ENCODE peak calls at places on chromosomes 6 and 20, in six cellular contexts. O, Q, Z, J, P and D are unnamed samples.
A peak's percentile ranks its signal among the peaks of the same experiment; 100 is the strongest.

GRCh38 chr6:168865-169455 is 123.3 kb upstream of the DUSP22 start:
- DNase-seq in P (peak; percentile 38), Q (peak; percentile 59), O (no peak), Z (peak; percentile 37), J (peak; percentile 35), D (no peak)

GRCh38 chr6:94341173-94341572 is 921.8 kb upstream of the EPHA7 start:
- DNase-seq in J (no peak), P (no peak), O (no peak), Z (no peak), Q (no peak), D (no peak)

GRCh38 chr6:52255434-52255833 is 11.1 kb upstream of the IL17F start:
- DNase-seq in O (no peak), J (no peak), Q (peak; percentile 8), Z (no peak), P (no peak), D (no peak)

GRCh38 chr20:62313460-62314338 is 10.9 kb downstream of the ADRM1 start:
- DNase-seq in O (no peak), Z (no peak), P (no peak), Q (no peak), J (no peak), D (no peak)

GRCh38 chr20:9483131-9483530 is 31.3 kb upstream of the LAMP5 start:
- DNase-seq in Z (no peak), J (no peak), P (no peak), Q (no peak), O (no peak), D (no peak)

GRCh38 chr6:159979136-159979874 is 10.4 kb downstream of the IGF2R start:
- DNase-seq in Q (peak; percentile 83), Z (peak; percentile 46), P (peak; percentile 80), O (peak; percentile 80), J (no peak), D (no peak)

GRCh38 chr20:38825901-38826625 is 20.6 kb downstream of the PPP1R16B start:
- DNase-seq in Z (peak; percentile 86), O (no peak), Q (peak; percentile 84), P (peak; percentile 78), J (peak; percentile 21), D (no peak)

GRCh38 chr20:51505566-51505965 is 37.0 kb downstream of the NFATC2 start:
- DNase-seq in O (no peak), P (no peak), J (no peak), Z (no peak), Q (no peak), D (no peak)

GRCh38 chr6:127515234-127515793 is 3.8 kb downstream of the MTCL3 start:
- DNase-seq in P (no peak), Z (no peak), J (peak; percentile 53), Q (peak; percentile 89), O (no peak), D (no peak)

GRCh38 chr6:54618597-54618996 is 228.0 kb upstream of the FAM83B start:
- DNase-seq in J (no peak), Z (peak; percentile 5), O (no peak), P (no peak), Q (no peak), D (no peak)

DNA sequence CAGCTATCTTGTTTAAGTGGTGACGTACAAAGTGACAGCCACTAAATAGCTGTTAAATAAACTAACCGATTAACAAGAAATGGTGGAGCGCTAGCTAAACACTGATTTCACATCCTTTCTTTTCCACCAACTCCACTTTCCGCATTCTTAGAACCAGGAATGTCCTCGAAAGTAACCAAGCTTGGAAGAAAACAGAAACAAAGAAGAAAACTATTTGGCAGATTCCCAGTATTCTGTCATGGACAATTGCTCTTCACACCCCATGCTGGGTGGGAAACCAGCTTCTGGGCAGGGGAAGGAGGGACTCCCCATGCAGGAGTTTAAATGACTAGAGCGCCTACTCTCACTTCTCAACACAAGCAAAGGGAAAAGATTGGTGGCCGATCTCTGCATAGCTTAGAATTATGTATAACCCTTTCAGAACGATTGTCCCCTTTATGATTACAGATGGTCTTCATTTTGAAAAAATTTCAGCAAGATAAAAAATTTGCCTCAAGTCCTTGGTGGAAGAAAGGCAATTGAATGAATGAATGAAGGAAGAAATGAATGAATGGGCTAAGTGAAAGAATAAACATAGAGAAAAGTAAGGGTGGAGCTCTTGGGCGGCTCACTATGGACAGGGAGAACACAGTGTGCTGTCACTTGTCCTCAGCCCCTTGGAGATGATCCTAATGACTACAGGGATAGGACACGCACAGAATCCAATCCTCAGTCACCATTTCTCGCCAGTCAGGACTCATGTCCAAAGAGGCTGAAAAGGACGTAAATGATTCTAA is 148.7 kb upstream of the NEDD9 start:
- DNase-seq in O (no peak), Q (peak; percentile 85), P (peak; percentile 52), J (no peak), Z (no peak), D (no peak)
- H3K4me1 ChIP-seq in O (no peaks in the 10 kb centered on the region), Q (peaks cover 12% of the 10 kb centered on the region), P (no peaks in the 10 kb centered on the region), J (peaks cover 3% of the 10 kb centered on the region), Z (no peaks in the 10 kb centered on the region), D (no peaks in the 10 kb centered on the region)

DNA sequence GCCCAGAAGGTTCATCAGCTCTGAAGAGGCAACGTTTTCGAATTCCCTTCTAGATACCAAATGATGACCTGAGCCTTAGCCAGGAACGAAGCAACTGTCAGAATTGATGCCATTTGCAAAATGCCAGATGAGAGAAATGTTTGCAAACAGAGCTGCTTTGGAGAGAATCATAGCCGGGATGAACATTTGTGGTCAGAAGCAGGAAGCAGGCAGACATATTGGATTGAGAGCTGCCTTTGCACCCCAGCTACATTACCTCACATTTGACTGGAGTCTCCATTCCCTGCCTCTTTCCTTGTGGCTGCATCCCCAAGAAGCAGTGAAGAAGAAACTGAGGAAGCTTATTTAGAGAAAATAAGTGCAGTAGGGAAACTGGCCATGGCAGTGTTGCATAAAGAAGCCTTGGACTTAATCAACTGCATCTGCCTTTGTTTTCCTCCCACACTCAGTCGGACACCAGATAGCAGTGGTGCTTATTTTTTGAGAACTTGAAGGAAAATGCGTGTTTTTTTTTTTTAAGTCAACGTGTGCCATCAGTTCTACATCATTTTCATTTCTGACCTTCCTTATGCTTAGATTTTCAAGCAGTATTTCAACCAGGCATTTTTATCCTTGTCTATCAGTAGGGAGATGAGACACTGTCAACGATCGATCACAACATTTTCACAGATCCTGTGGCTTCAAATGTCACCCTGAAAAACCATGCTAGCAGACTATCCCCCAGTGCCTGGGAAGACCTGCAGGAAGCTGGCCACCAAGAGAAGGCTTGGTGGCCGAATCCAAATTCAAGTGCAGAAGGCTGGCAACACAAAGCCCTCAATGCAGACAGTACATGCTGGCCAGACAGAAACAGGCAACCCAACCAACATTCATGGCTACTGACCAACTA is 541.2 kb upstream of the JARID2 start:
- DNase-seq in O (no peak), P (no peak), Z (no peak), J (no peak), Q (no peak), D (no peak)
- H3K27ac ChIP-seq in O (no peak overlapping the region), P (peak overlapping the region; percentile 87), Z (no peak overlapping the region), J (no peak overlapping the region), Q (no peak overlapping the region), D (no peak overlapping the region)

DNA sequence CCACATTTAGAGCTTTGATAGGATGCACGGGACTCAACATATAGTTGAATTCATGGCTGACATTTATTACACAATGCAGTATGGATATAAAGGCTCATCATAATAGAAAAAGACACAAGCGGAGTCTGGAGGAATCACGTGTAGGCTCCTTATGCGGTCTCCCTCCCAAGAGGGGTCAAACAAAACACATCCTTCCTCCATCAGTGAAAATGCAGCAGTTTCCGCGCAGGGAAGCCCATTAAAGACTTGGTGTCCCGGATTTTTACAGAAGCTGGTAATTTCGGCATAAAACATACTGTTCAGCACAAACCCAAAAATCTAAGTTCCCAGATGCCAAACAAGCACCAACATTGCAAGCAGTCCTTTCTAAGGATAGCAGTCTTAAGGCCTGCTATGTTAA is 1.1 kb downstream of the USP45 start:
- DNase-seq in P (peak; percentile 10), J (no peak), Z (peak; percentile 36), O (no peak), Q (peak; percentile 27), D (no peak)
- H3K4me1 ChIP-seq in P (peaks cover 3% of the 10 kb centered on the region), J (peaks cover 3% of the 10 kb centered on the region), Z (peaks cover 13% of the 10 kb centered on the region), O (no peaks in the 10 kb centered on the region), Q (peaks cover 5% of the 10 kb centered on the region), D (peaks cover 3% of the 10 kb centered on the region)

GRCh38 chr20:23086056-23086551 is at the start of gene CD93:
- DNase-seq in Z (peak; percentile 95), O (peak; percentile 87), P (peak; percentile 18), Q (no peak), J (no peak), D (peak; percentile 71)

GRCh38 chr20:23088891-23089290 is 2.8 kb upstream of the CD93 start:
- DNase-seq in Q (no peak), P (no peak), O (no peak), Z (no peak), J (no peak), D (peak; percentile 63)

GRCh38 chr20:23087587-23088275 is 1.6 kb upstream of the CD93 start:
- DNase-seq in Q (no peak), O (no peak), J (no peak), P (no peak), Z (no peak), D (no peak)

GRCh38 chr20:23085415-23086055 is 589 bp downstream of the CD93 start:
- DNase-seq in J (no peak), P (no peak), O (no peak), Z (no peak), Q (no peak), D (peak; percentile 63)

GRCh38 chr20:23086931-23087411 is 847 bp upstream of the CD93 start:
- DNase-seq in J (no peak), Z (peak; percentile 69), P (no peak), O (no peak), Q (no peak), D (peak; percentile 85)
- H3K27ac ChIP-seq in J (no peak overlapping the region), Z (peak overlapping the region; percentile 98), P (no peak overlapping the region), O (peak overlapping the region; percentile 99), Q (no peak overlapping the region), D (peak overlapping the region; percentile 62)

GRCh38 chr6:135624402-135625297 is 127.1 kb upstream of the AHI1 start:
- DNase-seq in P (peak; percentile 5), O (no peak), Q (no peak), J (no peak), Z (no peak), D (no peak)
- H3K4me1 ChIP-seq in P (no peaks in the 10 kb centered on the region), O (no peaks in the 10 kb centered on the region), Q (no peaks in the 10 kb centered on the region), J (no peaks in the 10 kb centered on the region), Z (no peaks in the 10 kb centered on the region), D (no peaks in the 10 kb centered on the region)

GRCh38 chr20:39898467-39898852 is 790.6 kb downstream of the MAFB start:
- DNase-seq in P (no peak), O (no peak), Z (no peak), Q (no peak), J (no peak), D (no peak)
- H3K27ac ChIP-seq in P (no peak overlapping the region), O (no peak overlapping the region), Z (no peak overlapping the region), Q (no peak overlapping the region), J (no peak overlapping the region), D (no peak overlapping the region)

DNA sequence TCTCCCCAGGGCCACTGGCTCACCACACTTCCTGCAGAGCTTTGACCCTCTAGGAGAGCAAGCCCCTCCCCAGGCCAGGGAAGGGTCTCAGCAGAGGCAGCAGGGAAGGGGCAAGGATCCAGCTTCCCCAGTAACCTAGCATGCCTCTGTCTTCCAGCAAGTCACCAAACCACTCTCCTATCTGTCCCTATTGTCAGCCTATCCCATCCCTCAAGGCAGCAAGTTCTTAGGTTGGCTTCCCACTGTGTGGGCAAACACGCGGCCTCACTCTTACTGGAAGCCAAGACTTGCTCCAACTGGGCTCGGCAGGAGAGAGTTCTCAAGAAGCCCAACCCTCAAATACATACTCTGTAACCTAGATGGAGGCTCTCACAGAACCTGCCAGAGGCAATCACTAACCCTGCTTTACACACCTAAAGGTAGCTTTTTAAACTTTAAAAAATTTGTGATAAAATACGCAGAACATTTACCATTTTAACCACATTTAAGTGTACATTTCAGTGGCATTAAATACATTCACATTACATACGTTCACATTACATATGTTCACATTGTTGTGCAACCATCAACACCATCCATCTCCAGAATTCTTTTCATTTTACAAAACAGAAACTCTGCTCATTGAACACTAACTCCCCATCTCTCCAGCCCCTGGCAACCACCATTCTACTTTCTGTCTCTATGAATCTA is 58.5 kb downstream of the MRPL14 start:
- DNase-seq in Q (peak; percentile 96), J (no peak), O (no peak), P (no peak), Z (no peak), D (no peak)
- H3K4me1 ChIP-seq in Q (peaks cover 5% of the 10 kb centered on the region), J (peaks cover 10% of the 10 kb centered on the region), O (peaks cover 7% of the 10 kb centered on the region), P (peaks cover 45% of the 10 kb centered on the region), Z (peaks cover 30% of the 10 kb centered on the region), D (peaks cover 13% of the 10 kb centered on the region)